ENCODE peak calls at places on chromosomes 11 and 22, in eight cellular contexts. Z, B, O, Y, A, D, Q and R are unnamed samples.

GRCh38 chr11:28673687-28674431 is 565.7 kb downstream of the METTL15 start:
- DNase-seq in Z (no peak), B (no peak), O (no peak), Y (no peak), A (no peak), D (no peak), Q (no peak), R (no peak)

GRCh38 chr11:9341638-9342137 is 27.3 kb upstream of the TMEM41B start:
- DNase-seq in Z (no peak), B (no peak), O (no peak), Y (no peak), A (no peak), D (no peak), Q (no peak), R (no peak)

GRCh38 chr11:67272327-67273259 is 6.3 kb downstream of the GRK2 start:
- DNase-seq in Z (peak; percentile 67), B (peak; percentile 64), O (no peak), Y (no peak), A (peak; percentile 39), D (no peak), Q (no peak), R (no peak)

GRCh38 chr22:22816766-22817410 is 70.7 kb upstream of the IGLL5 start:
- DNase-seq in Z (no peak), B (no peak), O (no peak), Y (no peak), A (no peak), D (no peak), Q (no peak), R (no peak)

GRCh38 chr11:66467034-66467659 is 442 bp downstream of the PELI3 start:
- DNase-seq in Z (peak; percentile 68), B (peak; percentile 69), O (peak; percentile 21), Y (no peak), A (peak; percentile 49), D (peak; percentile 49), Q (peak; percentile 52), R (no peak)

GRCh38 chr11:128422576-128423370 is 164.6 kb downstream of the ETS1 start:
- DNase-seq in Z (peak; percentile 69), B (no peak), O (no peak), Y (no peak), A (peak; percentile 66), D (peak; percentile 20), Q (no peak), R (peak; percentile 97)

GRCh38 chr11:1205121-1205986 is 17.5 kb upstream of the MUC5B start:
- DNase-seq in Z (peak; percentile 50), B (peak; percentile 52), O (no peak), Y (no peak), A (no peak), D (peak; percentile 7), Q (peak; percentile 0), R (no peak)

GRCh38 chr22:45805413-45805812 is 133.8 kb downstream of the ATXN10 start:
- DNase-seq in Z (no peak), B (no peak), O (no peak), Y (peak; percentile 17), A (no peak), D (no peak), Q (no peak), R (no peak)

GRCh38 chr11:126654886-126655806 is 299.7 kb downstream of the ST3GAL4 start:
- DNase-seq in Z (no peak), B (no peak), O (peak; percentile 55), Y (no peak), A (no peak), D (no peak), Q (no peak), R (no peak)

GRCh38 chr22:46290843-46291785 is 5.6 kb upstream of the GTSE1 start:
- DNase-seq in Z (no peak), B (no peak), O (no peak), Y (no peak), A (no peak), D (no peak), Q (no peak), R (no peak)

GRCh38 chr11:43580735-43581369 is 99.7 kb upstream of the HSD17B12 start:
- DNase-seq in Z (no peak), B (no peak), O (peak; percentile 47), Y (no peak), A (no peak), D (no peak), Q (no peak), R (no peak)

GRCh38 chr11:132220464-132220863 is 850.0 kb downstream of the NTM start:
- DNase-seq in Z (no peak), B (no peak), O (no peak), Y (peak; percentile 89), A (no peak), D (no peak), Q (no peak), R (no peak)

GRCh38 chr11:12249590-12250260 is 127.6 kb upstream of the PARVA start:
- DNase-seq in Z (peak; percentile 79), B (no peak), O (peak; percentile 47), Y (no peak), A (no peak), D (peak; percentile 92), Q (no peak), R (no peak)

GRCh38 chr11:28808771-28809170 is 700.6 kb downstream of the METTL15 start:
- DNase-seq in Z (no peak), B (no peak), O (no peak), Y (no peak), A (no peak), D (no peak), Q (no peak), R (no peak)

GRCh38 chr11:100726709-100727108 is 39.6 kb downstream of the ARHGAP42 start:
- DNase-seq in Z (no peak), B (no peak), O (no peak), Y (no peak), A (no peak), D (no peak), Q (no peak), R (no peak)

GRCh38 chr11:119481021-119481666 is 58.2 kb upstream of the THY1 start:
- DNase-seq in Z (peak; percentile 73), B (peak; percentile 89), O (peak; percentile 90), Y (peak; percentile 98), A (peak; percentile 82), D (peak; percentile 88), Q (peak; percentile 79), R (peak; percentile 24)
- H3K4me3 ChIP-seq in Z (no peak overlapping the region), B (no peak overlapping the region), O (no peak overlapping the region), Y (no peak overlapping the region), A (no peak overlapping the region), D (no peak overlapping the region), Q (no peak overlapping the region), R (no peak overlapping the region)

GRCh38 chr11:34524696-34525095 is 11.1 kb upstream of the ELF5 start:
- DNase-seq in Z (no peak), B (no peak), O (no peak), Y (no peak), A (no peak), D (no peak), Q (no peak), R (no peak)

GRCh38 chr11:34523053-34523452 is 9.5 kb upstream of the ELF5 start:
- DNase-seq in Z (no peak), B (no peak), O (no peak), Y (no peak), A (no peak), D (no peak), Q (no peak), R (no peak)

GRCh38 chr11:34522188-34522587 is 8.6 kb upstream of the ELF5 start:
- DNase-seq in Z (no peak), B (no peak), O (no peak), Y (no peak), A (no peak), D (no peak), Q (no peak), R (no peak)

GRCh38 chr11:34525887-34526657 is 12.5 kb upstream of the ELF5 start:
- DNase-seq in Z (no peak), B (no peak), O (no peak), Y (no peak), A (no peak), D (no peak), Q (no peak), R (no peak)

DNA sequence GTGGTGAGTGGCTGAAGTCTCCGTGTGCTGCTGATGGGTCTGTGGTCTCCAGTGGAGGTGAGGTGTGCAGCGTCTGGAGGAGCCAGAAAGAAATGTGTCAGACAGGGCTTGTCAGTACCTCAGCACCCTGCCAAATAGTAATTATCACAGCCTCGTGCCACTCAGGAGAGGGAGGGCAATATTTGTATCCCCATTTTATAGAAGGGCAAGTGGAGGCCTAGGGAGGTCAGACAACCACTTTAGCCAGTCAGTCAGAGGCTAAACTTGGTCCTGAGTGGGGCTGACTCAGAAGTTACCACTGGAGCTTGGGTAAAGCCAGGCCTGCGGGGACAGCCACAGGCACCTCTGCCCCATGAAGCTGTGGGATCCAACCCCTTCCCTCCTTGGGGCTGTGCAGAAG is 11.5 kb upstream of the ELF5 start:
- DNase-seq in Z (no peak), B (no peak), O (no peak), Y (no peak), A (no peak), D (no peak), Q (no peak), R (no peak)
- H3K4me3 ChIP-seq in Z (no peak overlapping the region), B (no peak overlapping the region), O (no peak overlapping the region), Y (no peak overlapping the region), A (no peak overlapping the region), D (no peak overlapping the region), Q (no peak overlapping the region), R (no peak overlapping the region)

GRCh38 chr11:93741094-93741881 is at the start of the genes C11orf54 and TAF1D:
- DNase-seq in Z (peak; percentile 98), B (peak; percentile 99), O (peak; percentile 98), Y (peak; percentile 94), A (peak; percentile 96), D (peak; percentile 98), Q (peak; percentile 97), R (peak; percentile 97)
- H3K4me3 ChIP-seq in Z (peak within 1 kb of the TSS; percentile 69), B (peak within 1 kb of the TSS; percentile 91), O (peak within 1 kb of the TSS; percentile 92), Y (peak within 1 kb of the TSS; percentile 98), A (peak within 1 kb of the TSS; percentile 74), D (peak within 1 kb of the TSS; percentile 44), Q (peak within 1 kb of the TSS; percentile 99), R (peak within 1 kb of the TSS; percentile 96)

GRCh38 chr22:39502789-39503464 is 837 bp downstream of the MIEF1 start:
- DNase-seq in Z (peak; percentile 51), B (no peak), O (no peak), Y (no peak), A (no peak), D (no peak), Q (no peak), R (no peak)

GRCh38 chr22:39504071-39504470 is 2.0 kb downstream of the MIEF1 start:
- DNase-seq in Z (peak; percentile 40), B (no peak), O (no peak), Y (no peak), A (no peak), D (no peak), Q (no peak), R (no peak)

GRCh38 chr22:39502109-39502788 is at the start of gene MIEF1:
- DNase-seq in Z (peak; percentile 99), B (peak; percentile 99), O (peak; percentile 99), Y (peak; percentile 92), A (peak; percentile 98), D (peak; percentile 99), Q (peak; percentile 96), R (peak; percentile 90)

GRCh38 chr22:39501644-39502108 is 414 bp upstream of the MIEF1 start:
- DNase-seq in Z (no peak), B (no peak), O (no peak), Y (no peak), A (no peak), D (no peak), Q (no peak), R (no peak)

DNA sequence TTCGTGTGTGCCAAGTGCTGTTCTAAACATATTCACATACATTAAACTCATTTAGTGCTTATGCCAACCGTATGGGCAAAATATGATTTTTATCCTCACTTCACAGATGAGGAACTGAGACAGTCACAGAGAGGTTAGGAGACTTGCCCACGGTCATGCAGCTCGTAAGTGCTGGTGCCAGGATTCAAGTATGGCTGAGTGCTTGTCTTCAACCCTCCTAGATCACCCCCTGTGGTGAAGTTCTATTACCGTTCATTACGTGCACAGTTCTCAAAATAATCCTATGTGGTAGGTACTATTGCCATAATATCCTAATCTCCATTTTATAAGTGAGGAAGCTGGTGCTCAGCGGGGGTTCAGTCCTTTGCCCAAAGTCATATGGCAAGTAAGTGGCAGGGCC is 1.5 kb downstream of the MIEF1 start:
- DNase-seq in Z (peak; percentile 4), B (no peak), O (no peak), Y (no peak), A (no peak), D (no peak), Q (no peak), R (no peak)
- H3K4me3 ChIP-seq in Z (no peak overlapping the region), B (peak overlapping the region; percentile 99), O (peak overlapping the region; percentile 95), Y (peak overlapping the region; percentile 82), A (peak overlapping the region; percentile 81), D (no peak overlapping the region), Q (peak overlapping the region; percentile 89), R (peak overlapping the region; percentile 95)